ENCODE peak calls at places on chromosomes 16 and 17, in five cellular contexts. F is NCI-H446 treated with DMSO at 0.1 percent for 48 hours, B is hypothalamus, R is anterior cingulate cortex, U is lung. M is an unnamed sample.

GRCh38 chr17:64658931-64659330 is 3.2 kb downstream of the SMURF2 start:
- DNase-seq in R (no peak), U (no peak), B (no peak), F (no peak), M (no peak)

GRCh38 chr16:49021136-49021535 is 260.5 kb downstream of the CBLN1 start:
- DNase-seq in R (no peak), F (no peak), U (no peak), B (no peak), M (peak)

GRCh38 chr16:80623376-80623775 is 82.6 kb downstream of the DYNLRB2 start:
- DNase-seq in U (no peak), B (no peak), R (no peak), F (no peak), M (no peak)

GRCh38 chr17:37488009-37488604 is 1.6 kb upstream of the DUSP14 start:
- DNase-seq in F (peak), B (no peak), R (no peak), U (peak), M (peak)

GRCh38 chr16:89122322-89122831 is 28.7 kb downstream of the ACSF3 start:
- DNase-seq in R (no peak), F (no peak), B (no peak), U (peak), M (no peak)

GRCh38 chr16:87543436-87544191 is 50.8 kb upstream of the ZCCHC14 start:
- DNase-seq in U (no peak), B (no peak), F (no peak), R (no peak), M (no peak)

GRCh38 chr17:81094744-81095607 is 60.0 kb downstream of the BAIAP2 start:
- DNase-seq in R (peak), U (peak), F (no peak), B (peak), M (no peak)

GRCh38 chr17:42969006-42969581 is 4.8 kb upstream of the AARSD1 start:
- DNase-seq in B (no peak), R (no peak), U (no peak), F (no peak), M (no peak)

GRCh38 chr16:30787613-30788378 is 791 bp upstream of the ZNF629 start:
- DNase-seq in U (no peak), R (no peak), F (no peak), B (no peak), M (no peak)